ENCODE peak calls at places on chromosomes 6 and 20, in ten cellular contexts. M is A549, C is PC-9, U is astrocyte, Z is fibroblast of lung, L is IMR-90, P is PC-3, A is GM23338, E is H9, S is MM.1S. V is an unnamed sample.

GRCh38 chr20:53522026-53522425 is 71.6 kb downstream of the ZNF217 start:
- DNase-seq in E (no peak), C (no peak), L (no peak), Z (no peak), A (no peak), P (no peak), M (no peak), U (no peak), S (no peak), V (no peak)

GRCh38 chr6:13488015-13488895 is 855 bp upstream of the GFOD1 start:
- DNase-seq in P (no peak), A (peak; percentile 63), L (peak; percentile 40), E (peak; percentile 51), C (no peak), M (no peak), S (no peak), U (peak; percentile 53), Z (peak; percentile 64), V (no peak)

GRCh38 chr20:4152696-4153235 is 137.4 kb upstream of the RNF24 start:
- DNase-seq in L (peak; percentile 64), S (no peak), M (no peak), E (no peak), A (no peak), P (peak; percentile 27), C (no peak), U (peak; percentile 34), Z (no peak), V (no peak)

GRCh38 chr6:43014434-43014909 is 423 bp downstream of the KLHDC3 start:
- DNase-seq in A (no peak), L (peak; percentile 45), C (no peak), U (peak; percentile 23), E (no peak), M (peak; percentile 14), P (no peak), Z (peak; percentile 39), S (no peak), V (no peak)

GRCh38 chr6:26415791-26416190 is 13.7 kb downstream of the BTN3A1 start:
- DNase-seq in S (no peak), U (no peak), M (no peak), C (no peak), P (peak; percentile 14), A (no peak), Z (no peak), L (peak; percentile 38), E (no peak), V (no peak)

GRCh38 chr6:30227242-30227722 is 14.1 kb upstream of the TRIM26 start:
- DNase-seq in C (no peak), L (no peak), P (no peak), Z (no peak), U (no peak), A (no peak), M (no peak), S (no peak), E (no peak), V (no peak)

GRCh38 chr20:31666258-31667042 is 28.7 kb downstream of the COX4I2 start:
- DNase-seq in A (no peak), S (no peak), E (no peak), Z (no peak), P (no peak), M (no peak), U (no peak), L (no peak), C (peak; percentile 22), V (no peak)

GRCh38 chr6:166436195-166437139 is 53.7 kb upstream of the MPC1 start:
- DNase-seq in L (no peak), S (no peak), C (no peak), M (no peak), Z (no peak), U (no peak), P (no peak), E (no peak), A (no peak), V (no peak)

GRCh38 chr6:7578949-7579348 is 11.0 kb upstream of the SNRNP48 start:
- DNase-seq in E (no peak), Z (no peak), A (no peak), C (no peak), U (no peak), S (no peak), P (no peak), M (no peak), L (no peak), V (no peak)

GRCh38 chr20:61166324-61166723 is 85.7 kb upstream of the CDH4 start:
- DNase-seq in P (no peak), C (no peak), S (no peak), L (no peak), Z (peak; percentile 57), M (no peak), A (no peak), E (no peak), U (peak; percentile 41), V (no peak)

GRCh38 chr6:25320459-25320858 is 41.3 kb downstream of the CARMIL1 start:
- DNase-seq in S (no peak), A (peak; percentile 70), U (peak; percentile 75), Z (peak; percentile 78), C (no peak), L (no peak), M (no peak), P (no peak), E (no peak), V (no peak)

GRCh38 chr6:34556031-34556471 is at the start of gene SPDEF:
- DNase-seq in P (peak; percentile 86), S (no peak), Z (peak; percentile 35), M (no peak), E (no peak), U (peak; percentile 14), C (peak; percentile 75), A (no peak), L (no peak), V (no peak)

GRCh38 chr20:4875578-4876067 is 125.7 kb downstream of the SLC23A2 start:
- DNase-seq in U (no peak), M (no peak), L (no peak), C (no peak), A (no peak), Z (no peak), P (no peak), S (no peak), E (no peak), V (no peak)

GRCh38 chr6:45589367-45589766 is 211.6 kb upstream of the SUPT3H start:
- DNase-seq in Z (no peak), A (no peak), U (no peak), C (no peak), S (no peak), L (no peak), E (no peak), P (peak; percentile 17), M (no peak), V (no peak)

GRCh38 chr6:45586216-45587171 is 208.8 kb upstream of the SUPT3H start:
- DNase-seq in P (peak; percentile 79), C (peak; percentile 91), L (no peak), E (no peak), Z (no peak), U (no peak), A (no peak), S (no peak), M (no peak), V (peak; percentile 90)

GRCh38 chr6:45584127-45584526 is 206.4 kb upstream of the SUPT3H start:
- DNase-seq in S (no peak), L (no peak), E (no peak), A (no peak), C (no peak), P (no peak), Z (no peak), M (no peak), U (no peak), V (no peak)

GRCh38 chr6:45590225-45590624 is 212.5 kb upstream of the SUPT3H start:
- DNase-seq in P (peak; percentile 93), Z (peak; percentile 93), A (no peak), S (no peak), E (no peak), U (peak; percentile 92), L (peak; percentile 92), C (peak; percentile 87), M (no peak), V (peak; percentile 80)

GRCh38 chr6:45587229-45588060 is 209.7 kb upstream of the SUPT3H start:
- DNase-seq in C (peak; percentile 61), U (no peak), P (no peak), Z (no peak), E (no peak), M (no peak), A (no peak), L (no peak), S (no peak), V (peak; percentile 65)
- H3K4me1 ChIP-seq in C (peaks cover 62% of the 10 kb centered on the region), U (peaks cover 29% of the 10 kb centered on the region), P (peaks cover 61% of the 10 kb centered on the region), Z (peaks cover 10% of the 10 kb centered on the region), E (no peaks in the 10 kb centered on the region), M (peaks cover 15% of the 10 kb centered on the region), A (peaks cover 13% of the 10 kb centered on the region), L (peaks cover 11% of the 10 kb centered on the region), S (no peaks in the 10 kb centered on the region), V (peaks cover 54% of the 10 kb centered on the region)

GRCh38 chr20:59063358-59064213 is 21.0 kb upstream of the PRELID3B start:
- DNase-seq in S (no peak), E (no peak), P (no peak), Z (peak; percentile 92), M (peak; percentile 39), L (peak; percentile 95), U (peak; percentile 92), A (no peak), C (peak; percentile 80), V (no peak)
- H3K4me2 ChIP-seq in S (no peak overlapping the region), E (no peak overlapping the region), P (no peak overlapping the region), Z (peak overlapping the region; percentile 56), M (peak overlapping the region; percentile 66), L (peak overlapping the region; percentile 37), U (peak overlapping the region; percentile 57), A (no peak overlapping the region), C (peak overlapping the region; percentile 58), V (peak overlapping the region; percentile 72)

DNA sequence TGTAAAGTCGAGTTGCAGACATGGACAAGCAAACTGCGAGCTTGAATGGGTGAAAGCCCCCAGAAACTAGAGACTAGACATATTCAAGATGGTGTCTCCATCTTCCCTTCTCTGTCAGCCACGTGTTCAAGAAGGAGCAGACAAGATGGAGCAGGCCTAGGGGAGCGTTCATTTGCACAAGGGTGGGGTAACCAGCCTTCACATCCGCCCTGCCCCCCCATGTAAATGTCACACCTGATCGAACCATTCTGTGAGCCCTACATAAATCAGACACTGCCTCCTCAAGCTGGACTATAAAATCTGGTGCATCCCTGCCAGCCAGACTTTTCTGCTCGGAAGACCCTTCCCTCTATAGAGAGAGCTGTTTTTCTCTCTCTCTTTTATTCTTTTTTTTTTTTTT is 105.1 kb upstream of the GGTLC1 start:
- DNase-seq in M (no peak), P (no peak), U (no peak), S (no peak), L (no peak), C (no peak), E (no peak), A (no peak), Z (no peak), V (no peak)
- TF ChIP-seq CTCF in M (no peak), P (no peak), U (no peak), S (no peak), L (no peak), C (no peak), E (no peak), A (no peak), Z (no peak), V (no peak)

DNA sequence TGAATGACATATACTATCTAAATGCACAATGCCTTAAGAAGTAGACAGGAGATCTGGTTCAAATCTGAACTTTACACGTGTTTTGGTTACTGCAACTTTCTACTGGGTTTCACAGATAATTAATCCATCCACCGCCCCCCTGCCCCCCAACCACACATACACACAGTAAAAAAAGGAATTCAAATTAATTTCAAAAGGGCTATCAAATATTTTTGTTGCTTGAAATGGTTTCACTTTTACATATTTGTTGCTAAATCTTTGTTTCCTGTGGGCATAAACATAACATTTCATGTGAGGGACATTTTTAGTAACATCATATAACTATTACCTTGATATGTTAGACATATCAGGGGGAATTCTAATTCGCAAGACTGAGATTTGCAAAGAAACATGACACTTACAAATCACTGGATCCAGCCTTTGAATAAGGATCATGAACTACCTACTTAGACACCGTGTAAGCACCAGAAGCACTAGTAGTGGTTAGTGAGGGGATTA is 7.5 kb downstream of the NEDD9 start:
- DNase-seq in A (no peak), S (no peak), E (no peak), P (no peak), L (no peak), U (no peak), C (no peak), M (no peak), Z (no peak), V (no peak)
- H3K4me1 ChIP-seq in A (peaks cover 24% of the 10 kb centered on the region), S (no peaks in the 10 kb centered on the region), E (no peaks in the 10 kb centered on the region), P (peaks cover 30% of the 10 kb centered on the region), L (peaks cover 13% of the 10 kb centered on the region), U (peaks cover 46% of the 10 kb centered on the region), C (peaks cover 20% of the 10 kb centered on the region), M (peaks cover 85% of the 10 kb centered on the region), Z (peaks cover 6% of the 10 kb centered on the region), V (peaks cover 43% of the 10 kb centered on the region)

V was measured in keratinocyte.